ENCODE peak calls at places on chromosomes 7 and 10, in four cellular contexts. I is CD8-positive, alpha-beta T cell; F is spleen; B is mesendoderm. A is an unnamed sample.
A peak's percentile ranks its signal among the peaks of the same experiment; 100 is the strongest.

GRCh38 chr7:69577221-69577620 is 21.1 kb upstream of the AUTS2 start:
- DNase-seq in F (no peak), B (no peak), I (no peak), A (no peak)

GRCh38 chr10:11705687-11706086 is 36.5 kb upstream of the ECHDC3 start:
- DNase-seq in B (no peak), F (no peak), I (no peak), A (no peak)

GRCh38 chr10:19730848-19731247 is 85.4 kb upstream of the PLXDC2 start:
- DNase-seq in F (no peak), I (no peak), B (no peak), A (no peak)

GRCh38 chr7:24442170-24442777 is 131.0 kb upstream of the PALS2 start:
- DNase-seq in B (peak; percentile 29), F (no peak), I (no peak), A (no peak)

GRCh38 chr10:132169031-132169765 is 17.6 kb upstream of the DPYSL4 start:
- DNase-seq in F (peak; percentile 68), I (no peak), B (no peak), A (no peak)

GRCh38 chr7:130494480-130494879 is 2.6 kb downstream of the MEST start:
- DNase-seq in I (no peak), F (no peak), B (no peak), A (no peak)

GRCh38 chr7:149784251-149784608 is 10.8 kb upstream of the ZNF467 start:
- DNase-seq in I (no peak), F (no peak), B (no peak), A (no peak)

GRCh38 chr10:42975005-42975493 is 101.8 kb upstream of the RET start:
- DNase-seq in F (peak; percentile 63), I (peak; percentile 27), B (no peak), A (no peak)

GRCh38 chr10:76353124-76353851 is 921.9 kb downstream of the LRMDA start:
- DNase-seq in I (no peak), B (no peak), F (no peak), A (peak; percentile 63)

GRCh38 chr7:105839271-105839670 is 37.1 kb downstream of the ATXN7L1 start:
- DNase-seq in B (no peak), F (no peak), I (no peak), A (no peak)

GRCh38 chr10:125692246-125692931 is 9.4 kb upstream of the TEX36 start:
- DNase-seq in F (no peak), I (no peak), B (no peak), A (no peak)

GRCh38 chr10:85477979-85478378 is 888.6 kb downstream of the GRID1 start:
- DNase-seq in B (no peak), I (no peak), F (no peak), A (no peak)

GRCh38 chr7:37982423-37982822 is 62.0 kb downstream of the EPDR1 start:
- DNase-seq in I (no peak), B (no peak), F (no peak), A (no peak)

GRCh38 chr10:122981066-122981464 is 864 bp downstream of the PSTK start:
- DNase-seq in B (peak; percentile 68), I (no peak), F (no peak), A (peak; percentile 21)

GRCh38 chr10:18079665-18080295 is 60.4 kb upstream of the CACNB2 start:
- DNase-seq in F (no peak), I (no peak), B (no peak), A (no peak)

GRCh38 chr10:33665512-33665911 is 331.0 kb upstream of the NRP1 start:
- DNase-seq in I (no peak), F (no peak), B (no peak), A (peak; percentile 60)

GRCh38 chr7:140604760-140605159 is 35.9 kb downstream of the DENND2A start:
- DNase-seq in I (no peak), F (no peak), B (no peak), A (no peak)

GRCh38 chr10:102632394-102633062 is 11.8 kb upstream of the TRIM8 start:
- DNase-seq in B (no peak), F (peak; percentile 62), I (no peak), A (no peak)

GRCh38 chr7:42227931-42228591 is 8.9 kb downstream of the GLI3 start:
- DNase-seq in B (peak; percentile 51), I (no peak), F (no peak), A (no peak)

GRCh38 chr10:18179901-18180300 is 39.7 kb downstream of the CACNB2 start:
- DNase-seq in B (no peak), F (no peak), I (no peak), A (peak; percentile 56)

GRCh38 chr7:2108501-2109250 is 124.1 kb downstream of the MAD1L1 start:
- DNase-seq in F (no peak), I (no peak), B (peak; percentile 40), A (no peak)

GRCh38 chr7:70787275-70787674 is 344.7 kb upstream of the GALNT17 start:
- DNase-seq in I (no peak), B (no peak), F (no peak), A (no peak)

GRCh38 chr10:127737563-127738511 is 852 bp downstream of the FOXI2 start:
- DNase-seq in I (no peak), F (no peak), B (no peak), A (no peak)

GRCh38 chr7:29255199-29255838 is 60.7 kb downstream of the CHN2 start:
- DNase-seq in F (no peak), B (no peak), I (no peak), A (no peak)

GRCh38 chr7:108225531-108226181 is 95.5 kb upstream of the LAMB4 start:
- DNase-seq in I (no peak), F (no peak), B (no peak), A (no peak)

GRCh38 chr10:120597902-120598301 is 140.9 kb downstream of the PLPP4 start:
- DNase-seq in I (no peak), F (no peak), B (no peak), A (no peak)

GRCh38 chr10:120601999-120602398 is 145.0 kb downstream of the PLPP4 start:
- DNase-seq in I (no peak), F (no peak), B (no peak), A (no peak)

GRCh38 chr10:120598377-120598776 is 141.3 kb downstream of the PLPP4 start:
- DNase-seq in F (no peak), I (no peak), B (peak; percentile 29), A (no peak)

GRCh38 chr10:120599202-120599724 is 142.2 kb downstream of the PLPP4 start:
- DNase-seq in F (no peak), B (no peak), I (no peak), A (no peak)

GRCh38 chr10:120600871-120601644 is 144.0 kb downstream of the PLPP4 start:
- DNase-seq in F (no peak), I (no peak), B (peak; percentile 77), A (no peak)
- H3K4me3 ChIP-seq in F (no peak overlapping the region), I (no peak overlapping the region), B (no peak overlapping the region), A (no peak overlapping the region)

GRCh38 chr10:90227786-90228185 is 526.4 kb downstream of the KIF20B start:
- DNase-seq in F (no peak), I (no peak), B (no peak), A (no peak)
- H3K4me3 ChIP-seq in F (no peak overlapping the region), I (no peak overlapping the region), B (no peak overlapping the region), A (no peak overlapping the region)

DNA sequence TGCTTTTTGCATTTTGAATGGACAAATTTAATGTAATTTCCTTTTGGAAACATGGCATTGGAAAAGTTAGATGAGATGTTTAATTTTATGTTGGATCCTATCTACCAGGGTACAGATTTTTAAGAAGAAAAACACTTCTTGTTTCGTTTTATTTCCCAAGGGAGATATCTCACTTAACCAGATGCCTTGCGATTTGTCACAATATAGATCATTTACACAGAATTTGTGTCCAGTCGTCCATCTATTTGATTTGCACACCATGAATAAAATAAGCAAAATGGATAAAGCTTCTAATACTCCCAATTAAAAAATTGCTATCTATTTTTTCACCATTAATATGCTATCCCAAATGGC is 25.7 kb downstream of the HDAC9 start:
- DNase-seq in F (no peak), B (no peak), I (no peak), A (no peak)
- H3K4me3 ChIP-seq in F (no peak overlapping the region), B (no peak overlapping the region), I (no peak overlapping the region), A (no peak overlapping the region)

GRCh38 chr10:14601872-14602725 is 172.6 kb downstream of the FAM107B start:
- DNase-seq in B (peak; percentile 62), F (peak; percentile 87), I (peak; percentile 73), A (no peak)
- H3K4me3 ChIP-seq in B (no peak overlapping the region), F (no peak overlapping the region), I (peak overlapping the region; percentile 17), A (no peak overlapping the region)

GRCh38 chr10:117540640-117541404 is 1.7 kb upstream of the EMX2 start:
- DNase-seq in B (peak; percentile 12), I (no peak), F (no peak), A (no peak)

GRCh38 chr10:117539903-117540639 is 2.5 kb upstream of the EMX2 start:
- DNase-seq in F (no peak), B (peak; percentile 12), I (no peak), A (no peak)

GRCh38 chr10:117541909-117542705 is 439 bp upstream of the EMX2 start:
- DNase-seq in I (no peak), F (no peak), B (peak; percentile 94), A (peak; percentile 89)

GRCh38 chr10:117542706-117543244 is at the start of gene EMX2:
- DNase-seq in B (peak; percentile 38), F (no peak), I (no peak), A (no peak)

DNA sequence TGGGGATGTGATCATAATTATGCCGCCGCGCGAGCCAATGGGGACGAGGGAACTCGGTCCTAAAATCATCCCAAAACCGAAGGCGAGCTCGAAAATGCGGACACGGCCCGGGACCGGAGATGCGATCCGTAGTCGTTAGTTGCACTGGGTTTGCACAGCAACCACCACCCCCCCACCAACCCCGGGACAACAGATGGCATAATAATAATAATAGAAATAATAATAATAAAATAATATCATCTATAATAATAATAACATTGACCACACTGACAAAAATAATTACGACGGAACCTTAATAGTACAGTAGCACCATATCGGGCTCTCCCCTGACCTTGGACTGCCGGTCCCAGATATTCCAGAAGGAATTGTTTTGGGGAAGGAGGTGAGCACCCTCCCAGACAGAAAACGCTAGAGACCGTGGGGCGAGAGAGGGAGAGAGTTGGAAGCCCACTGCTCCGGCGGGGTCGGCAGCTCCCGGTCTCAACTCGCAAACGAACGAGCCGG is 1.1 kb upstream of the EMX2 start:
- DNase-seq in I (no peak), B (peak; percentile 81), F (no peak), A (peak; percentile 73)
- H3K4me3 ChIP-seq in I (no peak overlapping the region), B (no peak overlapping the region), F (no peak overlapping the region), A (peak overlapping the region; percentile 60)

DNA sequence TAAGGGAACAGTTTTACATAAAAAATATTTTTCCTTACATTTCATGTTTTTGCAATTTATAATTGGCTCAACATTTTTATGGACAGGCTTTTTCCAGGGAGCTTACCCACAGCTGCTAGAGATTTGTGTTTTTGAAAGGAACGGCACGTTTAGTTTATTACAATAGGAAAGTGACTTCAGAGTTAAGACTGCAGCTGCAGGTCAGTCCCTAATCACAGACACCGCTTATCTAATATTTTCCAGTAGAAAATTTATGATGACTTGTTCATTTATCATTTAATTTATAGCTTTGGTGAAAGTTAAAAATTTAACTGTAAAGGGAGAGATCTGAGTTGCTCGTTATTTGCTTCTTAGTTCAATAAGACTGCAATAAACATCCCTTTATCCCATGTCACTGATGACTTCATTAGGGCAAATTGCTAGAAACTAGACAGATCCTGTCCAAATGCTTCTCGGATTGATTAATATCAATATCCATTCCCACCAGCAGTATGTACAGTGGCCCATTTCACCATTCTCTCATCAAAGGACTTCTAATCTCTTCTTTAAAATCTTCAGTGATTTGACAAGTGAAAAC is 97.0 kb upstream of the ODAD2 start:
- DNase-seq in I (no peak), F (no peak), B (no peak), A (no peak)
- H3K4me3 ChIP-seq in I (no peak overlapping the region), F (no peak overlapping the region), B (no peak overlapping the region), A (no peak overlapping the region)

A was measured in skeletal muscle cell.